ENCODE peak calls at places on chromosomes 3 and 15, in ten cellular contexts. One of them, this sample, is unnamed.

GRCh38 chr3:143538577-143538981 is 309.7 kb downstream of the SLC9A9 start:
- DNase-seq in tibial artery: no peak
- DNase-seq in dermis microvascular lymphatic vessel endothelial cell: no peak
- DNase-seq in amniotic stem cell: no peak
- DNase-seq in uterus: no peak
- DNase-seq in left cardiac atrium: no peak
- DNase-seq in MM.1S: no peak
- DNase-seq in activated T-cell treated with anti-CD3 and anti-CD28 coated beads for 48 hours: no peak
- DNase-seq in activated CD8-positive, alpha-beta memory T cell treated with anti-CD3 and anti-CD28 coated beads for 1 hour: no peak
- DNase-seq in AG10803: peak
- DNase-seq in this sample: no peak

GRCh38 chr3:49501258-49501609 is 31.2 kb downstream of the DAG1 start:
- DNase-seq in MM.1S: no peak
- DNase-seq in tibial artery: no peak
- DNase-seq in left cardiac atrium: no peak
- DNase-seq in activated T-cell treated with anti-CD3 and anti-CD28 coated beads for 48 hours: no peak
- DNase-seq in dermis microvascular lymphatic vessel endothelial cell: no peak
- DNase-seq in uterus: no peak
- DNase-seq in amniotic stem cell: no peak
- DNase-seq in activated CD8-positive, alpha-beta memory T cell treated with anti-CD3 and anti-CD28 coated beads for 1 hour: no peak
- DNase-seq in AG10803: no peak
- DNase-seq in this sample: no peak

GRCh38 chr15:30882861-30883433 is 20.8 kb upstream of the FAN1 start:
- DNase-seq in activated T-cell treated with anti-CD3 and anti-CD28 coated beads for 48 hours: peak
- DNase-seq in dermis microvascular lymphatic vessel endothelial cell: no peak
- DNase-seq in amniotic stem cell: no peak
- DNase-seq in activated CD8-positive, alpha-beta memory T cell treated with anti-CD3 and anti-CD28 coated beads for 1 hour: no peak
- DNase-seq in tibial artery: no peak
- DNase-seq in uterus: no peak
- DNase-seq in left cardiac atrium: no peak
- DNase-seq in MM.1S: no peak
- DNase-seq in AG10803: no peak
- DNase-seq in this sample: no peak

GRCh38 chr3:193553606-193554005 is 1.1 kb downstream of the ATP13A4 start:
- DNase-seq in tibial artery: no peak
- DNase-seq in dermis microvascular lymphatic vessel endothelial cell: no peak
- DNase-seq in AG10803: no peak
- DNase-seq in MM.1S: no peak
- DNase-seq in amniotic stem cell: no peak
- DNase-seq in activated CD8-positive, alpha-beta memory T cell treated with anti-CD3 and anti-CD28 coated beads for 1 hour: no peak
- DNase-seq in left cardiac atrium: no peak
- DNase-seq in uterus: no peak
- DNase-seq in activated T-cell treated with anti-CD3 and anti-CD28 coated beads for 48 hours: no peak
- DNase-seq in this sample: no peak

GRCh38 chr3:144524531-144524930 is 552.9 kb downstream of the DIPK2A start:
- DNase-seq in uterus: no peak
- DNase-seq in AG10803: no peak
- DNase-seq in activated T-cell treated with anti-CD3 and anti-CD28 coated beads for 48 hours: no peak
- DNase-seq in MM.1S: no peak
- DNase-seq in dermis microvascular lymphatic vessel endothelial cell: peak
- DNase-seq in left cardiac atrium: no peak
- DNase-seq in amniotic stem cell: no peak
- DNase-seq in tibial artery: no peak
- DNase-seq in activated CD8-positive, alpha-beta memory T cell treated with anti-CD3 and anti-CD28 coated beads for 1 hour: no peak
- DNase-seq in this sample: no peak

GRCh38 chr3:185928532-185928931 is 9.3 kb downstream of the TRA2B start:
- DNase-seq in uterus: no peak
- DNase-seq in tibial artery: no peak
- DNase-seq in MM.1S: no peak
- DNase-seq in activated T-cell treated with anti-CD3 and anti-CD28 coated beads for 48 hours: no peak
- DNase-seq in activated CD8-positive, alpha-beta memory T cell treated with anti-CD3 and anti-CD28 coated beads for 1 hour: no peak
- DNase-seq in left cardiac atrium: no peak
- DNase-seq in amniotic stem cell: no peak
- DNase-seq in AG10803: no peak
- DNase-seq in dermis microvascular lymphatic vessel endothelial cell: no peak
- DNase-seq in this sample: no peak

GRCh38 chr3:186520957-186521842 is 23.0 kb downstream of the CRYGS start:
- DNase-seq in activated CD8-positive, alpha-beta memory T cell treated with anti-CD3 and anti-CD28 coated beads for 1 hour: no peak
- DNase-seq in tibial artery: no peak
- DNase-seq in dermis microvascular lymphatic vessel endothelial cell: no peak
- DNase-seq in AG10803: no peak
- DNase-seq in MM.1S: no peak
- DNase-seq in uterus: no peak
- DNase-seq in amniotic stem cell: no peak
- DNase-seq in left cardiac atrium: no peak
- DNase-seq in activated T-cell treated with anti-CD3 and anti-CD28 coated beads for 48 hours: peak
- DNase-seq in this sample: no peak

GRCh38 chr15:89642106-89642505 is 13.2 kb downstream of the KIF7 start:
- DNase-seq in activated T-cell treated with anti-CD3 and anti-CD28 coated beads for 48 hours: no peak
- DNase-seq in tibial artery: no peak
- DNase-seq in AG10803: no peak
- DNase-seq in MM.1S: no peak
- DNase-seq in amniotic stem cell: no peak
- DNase-seq in uterus: no peak
- DNase-seq in activated CD8-positive, alpha-beta memory T cell treated with anti-CD3 and anti-CD28 coated beads for 1 hour: no peak
- DNase-seq in left cardiac atrium: no peak
- DNase-seq in dermis microvascular lymphatic vessel endothelial cell: no peak
- DNase-seq in this sample: no peak

GRCh38 chr3:102400142-102400541 is 34.7 kb upstream of the ZPLD1 start:
- DNase-seq in activated T-cell treated with anti-CD3 and anti-CD28 coated beads for 48 hours: no peak
- DNase-seq in AG10803: peak
- DNase-seq in left cardiac atrium: no peak
- DNase-seq in amniotic stem cell: no peak
- DNase-seq in activated CD8-positive, alpha-beta memory T cell treated with anti-CD3 and anti-CD28 coated beads for 1 hour: no peak
- DNase-seq in dermis microvascular lymphatic vessel endothelial cell: no peak
- DNase-seq in tibial artery: no peak
- DNase-seq in MM.1S: no peak
- DNase-seq in uterus: no peak
- DNase-seq in this sample: no peak

GRCh38 chr3:12898980-12899755 is 57.8 kb upstream of the RPL32 start:
- DNase-seq in MM.1S: no peak
- DNase-seq in uterus: no peak
- DNase-seq in tibial artery: no peak
- DNase-seq in amniotic stem cell: no peak
- DNase-seq in dermis microvascular lymphatic vessel endothelial cell: no peak
- DNase-seq in activated CD8-positive, alpha-beta memory T cell treated with anti-CD3 and anti-CD28 coated beads for 1 hour: no peak
- DNase-seq in AG10803: no peak
- DNase-seq in left cardiac atrium: no peak
- DNase-seq in activated T-cell treated with anti-CD3 and anti-CD28 coated beads for 48 hours: no peak
- DNase-seq in this sample: no peak

GRCh38 chr15:98612490-98613110 is 35.7 kb upstream of the IGF1R start:
- DNase-seq in amniotic stem cell: no peak
- DNase-seq in dermis microvascular lymphatic vessel endothelial cell: no peak
- DNase-seq in activated T-cell treated with anti-CD3 and anti-CD28 coated beads for 48 hours: no peak
- DNase-seq in left cardiac atrium: no peak
- DNase-seq in MM.1S: no peak
- DNase-seq in activated CD8-positive, alpha-beta memory T cell treated with anti-CD3 and anti-CD28 coated beads for 1 hour: no peak
- DNase-seq in tibial artery: no peak
- DNase-seq in AG10803: peak
- DNase-seq in uterus: no peak
- DNase-seq in this sample: no peak

GRCh38 chr15:63191895-63192603 is 2.6 kb downstream of the RAB8B start:
- DNase-seq in activated CD8-positive, alpha-beta memory T cell treated with anti-CD3 and anti-CD28 coated beads for 1 hour: no peak
- DNase-seq in left cardiac atrium: no peak
- DNase-seq in uterus: no peak
- DNase-seq in activated T-cell treated with anti-CD3 and anti-CD28 coated beads for 48 hours: no peak
- DNase-seq in amniotic stem cell: no peak
- DNase-seq in dermis microvascular lymphatic vessel endothelial cell: no peak
- DNase-seq in tibial artery: no peak
- DNase-seq in MM.1S: peak
- DNase-seq in AG10803: no peak
- DNase-seq in this sample: no peak

GRCh38 chr3:30659270-30660127 is 53.1 kb downstream of the TGFBR2 start:
- DNase-seq in AG10803: peak
- DNase-seq in uterus: no peak
- DNase-seq in MM.1S: peak
- DNase-seq in activated T-cell treated with anti-CD3 and anti-CD28 coated beads for 48 hours: no peak
- DNase-seq in dermis microvascular lymphatic vessel endothelial cell: peak
- DNase-seq in tibial artery: no peak
- DNase-seq in left cardiac atrium: no peak
- DNase-seq in amniotic stem cell: peak
- DNase-seq in activated CD8-positive, alpha-beta memory T cell treated with anti-CD3 and anti-CD28 coated beads for 1 hour: no peak
- DNase-seq in this sample: no peak

GRCh38 chr15:50418041-50418583 is 6.1 kb upstream of the USP8 start:
- DNase-seq in MM.1S: no peak
- DNase-seq in amniotic stem cell: no peak
- DNase-seq in tibial artery: no peak
- DNase-seq in AG10803: peak
- DNase-seq in left cardiac atrium: no peak
- DNase-seq in dermis microvascular lymphatic vessel endothelial cell: no peak
- DNase-seq in uterus: no peak
- DNase-seq in activated T-cell treated with anti-CD3 and anti-CD28 coated beads for 48 hours: no peak
- DNase-seq in activated CD8-positive, alpha-beta memory T cell treated with anti-CD3 and anti-CD28 coated beads for 1 hour: no peak
- DNase-seq in this sample: no peak

GRCh38 chr3:118544458-118544857 is 490.2 kb downstream of the IGSF11 start:
- DNase-seq in left cardiac atrium: no peak
- DNase-seq in amniotic stem cell: no peak
- DNase-seq in activated T-cell treated with anti-CD3 and anti-CD28 coated beads for 48 hours: no peak
- DNase-seq in dermis microvascular lymphatic vessel endothelial cell: no peak
- DNase-seq in uterus: no peak
- DNase-seq in activated CD8-positive, alpha-beta memory T cell treated with anti-CD3 and anti-CD28 coated beads for 1 hour: no peak
- DNase-seq in MM.1S: no peak
- DNase-seq in tibial artery: no peak
- DNase-seq in AG10803: no peak
- DNase-seq in this sample: no peak

GRCh38 chr3:129001101-129001816 is at the start of gene EFCC1:
- DNase-seq in tibial artery: peak
- DNase-seq in activated CD8-positive, alpha-beta memory T cell treated with anti-CD3 and anti-CD28 coated beads for 1 hour: no peak
- DNase-seq in left cardiac atrium: peak
- DNase-seq in uterus: peak
- DNase-seq in activated T-cell treated with anti-CD3 and anti-CD28 coated beads for 48 hours: no peak
- DNase-seq in MM.1S: no peak
- DNase-seq in amniotic stem cell: no peak
- DNase-seq in AG10803: no peak
- DNase-seq in dermis microvascular lymphatic vessel endothelial cell: peak
- DNase-seq in this sample: no peak

GRCh38 chr3:70738310-70738681 is 425.9 kb upstream of the MDFIC2 start:
- DNase-seq in left cardiac atrium: no peak
- DNase-seq in activated T-cell treated with anti-CD3 and anti-CD28 coated beads for 48 hours: no peak
- DNase-seq in amniotic stem cell: no peak
- DNase-seq in tibial artery: no peak
- DNase-seq in uterus: no peak
- DNase-seq in activated CD8-positive, alpha-beta memory T cell treated with anti-CD3 and anti-CD28 coated beads for 1 hour: no peak
- DNase-seq in MM.1S: no peak
- DNase-seq in dermis microvascular lymphatic vessel endothelial cell: peak
- DNase-seq in AG10803: no peak
- DNase-seq in this sample: no peak

GRCh38 chr15:31150732-31151212 is 49.2 kb upstream of the TRPM1 start:
- DNase-seq in activated T-cell treated with anti-CD3 and anti-CD28 coated beads for 48 hours: no peak
- DNase-seq in amniotic stem cell: no peak
- DNase-seq in dermis microvascular lymphatic vessel endothelial cell: no peak
- DNase-seq in left cardiac atrium: no peak
- DNase-seq in uterus: no peak
- DNase-seq in AG10803: no peak
- DNase-seq in tibial artery: no peak
- DNase-seq in activated CD8-positive, alpha-beta memory T cell treated with anti-CD3 and anti-CD28 coated beads for 1 hour: no peak
- DNase-seq in MM.1S: no peak
- DNase-seq in this sample: no peak

GRCh38 chr3:187130346-187131066 is 8.8 kb downstream of the RPL39L start:
- DNase-seq in AG10803: peak
- DNase-seq in activated CD8-positive, alpha-beta memory T cell treated with anti-CD3 and anti-CD28 coated beads for 1 hour: no peak
- DNase-seq in tibial artery: no peak
- DNase-seq in amniotic stem cell: peak
- DNase-seq in activated T-cell treated with anti-CD3 and anti-CD28 coated beads for 48 hours: peak
- DNase-seq in uterus: no peak
- DNase-seq in left cardiac atrium: no peak
- DNase-seq in MM.1S: peak
- DNase-seq in dermis microvascular lymphatic vessel endothelial cell: peak
- DNase-seq in this sample: no peak

GRCh38 chr3:59600631-59601030 is 550.8 kb upstream of the CFAP20DC start:
- DNase-seq in amniotic stem cell: no peak
- DNase-seq in dermis microvascular lymphatic vessel endothelial cell: no peak
- DNase-seq in activated CD8-positive, alpha-beta memory T cell treated with anti-CD3 and anti-CD28 coated beads for 1 hour: no peak
- DNase-seq in uterus: no peak
- DNase-seq in activated T-cell treated with anti-CD3 and anti-CD28 coated beads for 48 hours: no peak
- DNase-seq in MM.1S: no peak
- DNase-seq in AG10803: no peak
- DNase-seq in left cardiac atrium: no peak
- DNase-seq in tibial artery: no peak
- DNase-seq in this sample: no peak

GRCh38 chr15:68550498-68551295 is 28.1 kb upstream of the CORO2B start:
- DNase-seq in activated T-cell treated with anti-CD3 and anti-CD28 coated beads for 48 hours: peak
- DNase-seq in AG10803: peak
- DNase-seq in activated CD8-positive, alpha-beta memory T cell treated with anti-CD3 and anti-CD28 coated beads for 1 hour: peak
- DNase-seq in amniotic stem cell: no peak
- DNase-seq in MM.1S: peak
- DNase-seq in tibial artery: peak
- DNase-seq in dermis microvascular lymphatic vessel endothelial cell: peak
- DNase-seq in uterus: peak
- DNase-seq in left cardiac atrium: peak
- DNase-seq in this sample: peak

GRCh38 chr15:69000091-69000490 is 14.4 kb upstream of the NOX5 start:
- DNase-seq in AG10803: no peak
- DNase-seq in activated CD8-positive, alpha-beta memory T cell treated with anti-CD3 and anti-CD28 coated beads for 1 hour: no peak
- DNase-seq in activated T-cell treated with anti-CD3 and anti-CD28 coated beads for 48 hours: no peak
- DNase-seq in amniotic stem cell: no peak
- DNase-seq in left cardiac atrium: no peak
- DNase-seq in dermis microvascular lymphatic vessel endothelial cell: no peak
- DNase-seq in MM.1S: no peak
- DNase-seq in uterus: no peak
- DNase-seq in tibial artery: no peak
- DNase-seq in this sample: no peak

GRCh38 chr3:197083486-197083885 is 53.9 kb upstream of the MELTF start:
- DNase-seq in MM.1S: no peak
- DNase-seq in activated CD8-positive, alpha-beta memory T cell treated with anti-CD3 and anti-CD28 coated beads for 1 hour: no peak
- DNase-seq in left cardiac atrium: peak
- DNase-seq in dermis microvascular lymphatic vessel endothelial cell: peak
- DNase-seq in tibial artery: no peak
- DNase-seq in AG10803: peak
- DNase-seq in amniotic stem cell: peak
- DNase-seq in activated T-cell treated with anti-CD3 and anti-CD28 coated beads for 48 hours: peak
- DNase-seq in uterus: peak
- DNase-seq in this sample: peak

GRCh38 chr3:81876826-81877225 is 115.4 kb upstream of the GBE1 start:
- DNase-seq in MM.1S: no peak
- DNase-seq in uterus: no peak
- DNase-seq in tibial artery: no peak
- DNase-seq in amniotic stem cell: no peak
- DNase-seq in activated T-cell treated with anti-CD3 and anti-CD28 coated beads for 48 hours: no peak
- DNase-seq in dermis microvascular lymphatic vessel endothelial cell: peak
- DNase-seq in left cardiac atrium: no peak
- DNase-seq in activated CD8-positive, alpha-beta memory T cell treated with anti-CD3 and anti-CD28 coated beads for 1 hour: no peak
- DNase-seq in AG10803: peak
- DNase-seq in this sample: no peak

GRCh38 chr3:135756016-135756695 is 209.4 kb upstream of the PPP2R3A start:
- DNase-seq in uterus: no peak
- DNase-seq in AG10803: no peak
- DNase-seq in tibial artery: no peak
- DNase-seq in activated CD8-positive, alpha-beta memory T cell treated with anti-CD3 and anti-CD28 coated beads for 1 hour: no peak
- DNase-seq in MM.1S: no peak
- DNase-seq in dermis microvascular lymphatic vessel endothelial cell: no peak
- DNase-seq in activated T-cell treated with anti-CD3 and anti-CD28 coated beads for 48 hours: no peak
- DNase-seq in amniotic stem cell: no peak
- DNase-seq in left cardiac atrium: no peak
- DNase-seq in this sample: no peak

GRCh38 chr3:176376531-176376930 is 820.8 kb downstream of the TBL1XR1 start:
- DNase-seq in tibial artery: no peak
- DNase-seq in dermis microvascular lymphatic vessel endothelial cell: no peak
- DNase-seq in MM.1S: no peak
- DNase-seq in uterus: no peak
- DNase-seq in activated CD8-positive, alpha-beta memory T cell treated with anti-CD3 and anti-CD28 coated beads for 1 hour: no peak
- DNase-seq in left cardiac atrium: no peak
- DNase-seq in activated T-cell treated with anti-CD3 and anti-CD28 coated beads for 48 hours: no peak
- DNase-seq in amniotic stem cell: no peak
- DNase-seq in AG10803: no peak
- DNase-seq in this sample: no peak

GRCh38 chr15:58669108-58669507 is 80.4 kb downstream of the ADAM10 start:
- DNase-seq in left cardiac atrium: no peak
- DNase-seq in dermis microvascular lymphatic vessel endothelial cell: no peak
- DNase-seq in tibial artery: no peak
- DNase-seq in activated T-cell treated with anti-CD3 and anti-CD28 coated beads for 48 hours: no peak
- DNase-seq in uterus: no peak
- DNase-seq in amniotic stem cell: no peak
- DNase-seq in MM.1S: no peak
- DNase-seq in activated CD8-positive, alpha-beta memory T cell treated with anti-CD3 and anti-CD28 coated beads for 1 hour: no peak
- DNase-seq in AG10803: no peak
- DNase-seq in this sample: no peak

GRCh38 chr3:60579734-60580133 is 671.5 kb downstream of the FHIT start:
- DNase-seq in uterus: no peak
- DNase-seq in activated T-cell treated with anti-CD3 and anti-CD28 coated beads for 48 hours: no peak
- DNase-seq in tibial artery: no peak
- DNase-seq in AG10803: peak
- DNase-seq in MM.1S: no peak
- DNase-seq in dermis microvascular lymphatic vessel endothelial cell: no peak
- DNase-seq in amniotic stem cell: no peak
- DNase-seq in activated CD8-positive, alpha-beta memory T cell treated with anti-CD3 and anti-CD28 coated beads for 1 hour: no peak
- DNase-seq in left cardiac atrium: no peak
- DNase-seq in this sample: no peak